ENCODE peak calls at places on chromosomes 3 and 15, in seven cellular contexts. P is tibial artery; X is A549; E is AG08396; Z is GM12891; O is ELF-1; N is activated CD4-positive, alpha-beta T cell treated with anti-CD3 and anti-CD28 coated beads, Interleukin-2, amount 50 U/mL, for 1 hour. Q is an unnamed sample.

GRCh38 chr3:127784865-127785710 is 37.2 kb downstream of the MGLL start:
- DNase-seq in P (no peak), X (no peak), E (no peak), Z (no peak), O (no peak), N (no peak), Q (no peak)

GRCh38 chr15:74420193-74420905 is 13.4 kb downstream of the SEMA7A start:
- DNase-seq in P (no peak), X (peak; percentile 10), E (no peak), Z (no peak), O (no peak), N (no peak), Q (no peak)

GRCh38 chr15:28890711-28891495 is 5.1 kb downstream of the APBA2 start:
- DNase-seq in P (no peak), X (no peak), E (no peak), Z (no peak), O (no peak), N (peak; percentile 12), Q (no peak)

GRCh38 chr15:52466134-52466701 is 62.5 kb downstream of the MYO5A start:
- DNase-seq in P (peak; percentile 76), X (no peak), E (no peak), Z (peak; percentile 66), O (peak; percentile 59), N (no peak), Q (no peak)

GRCh38 chr3:187136936-187137335 is 2.4 kb downstream of the RPL39L start:
- DNase-seq in P (no peak), X (no peak), E (peak; percentile 23), Z (no peak), O (no peak), N (no peak), Q (no peak)

GRCh38 chr3:47028146-47028545 is 48.7 kb downstream of the NBEAL2 start:
- DNase-seq in P (no peak), X (no peak), E (no peak), Z (no peak), O (no peak), N (no peak), Q (no peak)

GRCh38 chr15:46921906-46922305 is 795.4 kb upstream of the SEMA6D start:
- DNase-seq in P (no peak), X (no peak), E (no peak), Z (no peak), O (no peak), N (no peak), Q (no peak)

GRCh38 chr3:113051827-113052226 is 61.0 kb downstream of the GTPBP8 start:
- DNase-seq in P (no peak), X (no peak), E (no peak), Z (no peak), O (no peak), N (no peak), Q (peak; percentile 16)

GRCh38 chr3:57981483-57982087 is 26.6 kb upstream of the FLNB start:
- DNase-seq in P (no peak), X (no peak), E (no peak), Z (no peak), O (no peak), N (no peak), Q (no peak)

GRCh38 chr3:178508443-178508825 is 27.8 kb upstream of the KCNMB2 start:
- DNase-seq in P (no peak), X (no peak), E (no peak), Z (no peak), O (no peak), N (no peak), Q (no peak)

GRCh38 chr15:44738340-44738984 is 2.1 kb downstream of the TRIM69 start:
- DNase-seq in P (no peak), X (peak; percentile 43), E (peak; percentile 30), Z (no peak), O (no peak), N (no peak), Q (no peak)

GRCh38 chr15:75172168-75172841 is 29.4 kb upstream of the C15orf39 start:
- DNase-seq in P (no peak), X (no peak), E (no peak), Z (no peak), O (no peak), N (no peak), Q (no peak)

GRCh38 chr3:129954509-129954908 is 20.0 kb upstream of the TRH start:
- DNase-seq in P (no peak), X (no peak), E (no peak), Z (no peak), O (no peak), N (no peak), Q (no peak)

GRCh38 chr15:26974120-26974780 is 3.3 kb downstream of the GABRG3 start:
- DNase-seq in P (no peak), X (peak; percentile 69), E (no peak), Z (no peak), O (no peak), N (no peak), Q (no peak)

GRCh38 chr15:40937762-40938529 is 8.8 kb downstream of the DLL4 start:
- DNase-seq in P (no peak), X (peak; percentile 85), E (peak; percentile 61), Z (no peak), O (peak; percentile 22), N (no peak), Q (no peak)

GRCh38 chr15:64333986-64334385 is 22.0 kb downstream of the CSNK1G1 start:
- DNase-seq in P (no peak), X (peak; percentile 16), E (no peak), Z (no peak), O (no peak), N (no peak), Q (no peak)

GRCh38 chr15:100663066-100663465 is 60.7 kb downstream of the ASB7 start:
- DNase-seq in P (peak; percentile 21), X (peak; percentile 48), E (no peak), Z (no peak), O (peak; percentile 44), N (no peak), Q (no peak)

GRCh38 chr15:52318729-52319500 is 23.3 kb upstream of the MYO5C start:
- DNase-seq in P (no peak), X (no peak), E (no peak), Z (no peak), O (no peak), N (no peak), Q (no peak)

GRCh38 chr15:92624401-92624991 is 31.1 kb downstream of the FAM174B start:
- DNase-seq in P (no peak), X (no peak), E (no peak), Z (no peak), O (no peak), N (no peak), Q (peak; percentile 57)

GRCh38 chr3:195905970-195906864 is 2.1 kb downstream of the TNK2 start:
- DNase-seq in P (peak; percentile 53), X (no peak), E (peak; percentile 55), Z (no peak), O (no peak), N (peak; percentile 18), Q (no peak)

GRCh38 chr3:122403489-122403888 is 12.4 kb downstream of the WDR5B start:
- DNase-seq in P (no peak), X (no peak), E (no peak), Z (no peak), O (no peak), N (no peak), Q (no peak)

GRCh38 chr3:37938011-37938410 is 52.6 kb upstream of the VILL start:
- DNase-seq in P (no peak), X (no peak), E (no peak), Z (no peak), O (no peak), N (no peak), Q (no peak)

GRCh38 chr15:93179072-93179471 is 90.1 kb upstream of the RGMA start:
- DNase-seq in P (peak; percentile 69), X (peak; percentile 9), E (no peak), Z (no peak), O (no peak), N (no peak), Q (peak; percentile 28)

GRCh38 chr3:68866157-68866556 is 66.2 kb downstream of the TAFA4 start:
- DNase-seq in P (no peak), X (no peak), E (no peak), Z (no peak), O (peak; percentile 26), N (no peak), Q (no peak)

GRCh38 chr15:69585937-69586336 is 133.3 kb downstream of the RPLP1 start:
- DNase-seq in P (peak; percentile 35), X (no peak), E (no peak), Z (no peak), O (no peak), N (no peak), Q (no peak)

GRCh38 chr3:102179321-102180290 is 255.2 kb upstream of the ZPLD1 start:
- DNase-seq in P (no peak), X (peak; percentile 54), E (no peak), Z (no peak), O (no peak), N (no peak), Q (no peak)

GRCh38 chr15:82641129-82641798 is 5.9 kb downstream of the CPEB1 start:
- DNase-seq in P (no peak), X (no peak), E (no peak), Z (no peak), O (no peak), N (no peak), Q (no peak)

GRCh38 chr3:44326035-44326434 is 12.5 kb upstream of the TCAIM start:
- DNase-seq in P (no peak), X (no peak), E (no peak), Z (no peak), O (no peak), N (no peak), Q (no peak)

GRCh38 chr15:71274448-71274798 is 159.2 kb downstream of the THSD4 start:
- DNase-seq in P (no peak), X (no peak), E (no peak), Z (no peak), O (no peak), N (no peak), Q (no peak)

GRCh38 chr3:196686436-196686835 is 25.6 kb downstream of the CEP19 start:
- DNase-seq in P (no peak), X (no peak), E (no peak), Z (no peak), O (no peak), N (no peak), Q (no peak)

GRCh38 chr3:40996827-40997710 is 202.2 kb upstream of the CTNNB1 start:
- DNase-seq in P (no peak), X (no peak), E (no peak), Z (no peak), O (peak; percentile 91), N (no peak), Q (no peak)

GRCh38 chr3:108757404-108757982 is at the start of gene RETNLB:
- DNase-seq in P (no peak), X (no peak), E (no peak), Z (no peak), O (no peak), N (no peak), Q (no peak)

GRCh38 chr15:31300208-31300661 is 26.4 kb upstream of the KLF13 start:
- DNase-seq in P (peak; percentile 59), X (no peak), E (no peak), Z (no peak), O (no peak), N (no peak), Q (no peak)